ENCODE peak calls at places on chromosomes 11 and 22, in eight cellular contexts. E is tibial artery; F is ovary; K is A549; R is body of pancreas; V is RWPE1; O is HCT116; T is CD4-positive, alpha-beta T cell. G is an unnamed sample.

GRCh38 chr22:45318558-45319318 is 9.0 kb downstream of the FAM118A start:
- DNase-seq in E (no peak), F (no peak), K (no peak), R (no peak), V (no peak), O (no peak), T (peak), G (peak)

GRCh38 chr22:46089426-46090041 is 60.8 kb upstream of the PPARA start:
- DNase-seq in E (no peak), F (no peak), K (no peak), R (no peak), V (no peak), O (no peak), T (no peak), G (no peak)

GRCh38 chr11:125167954-125168821 is 3.6 kb downstream of the PKNOX2 start:
- DNase-seq in E (no peak), F (peak), K (no peak), R (peak), V (no peak), O (no peak), T (no peak), G (peak)

GRCh38 chr11:69263736-69264052 is 30.3 kb upstream of the MYEOV start:
- DNase-seq in E (no peak), F (no peak), K (no peak), R (no peak), V (no peak), O (no peak), T (no peak), G (no peak)

GRCh38 chr11:46122955-46123354 is 1.7 kb upstream of the PHF21A start:
- DNase-seq in E (no peak), F (no peak), K (no peak), R (no peak), V (no peak), O (no peak), T (no peak), G (peak)

GRCh38 chr11:69348414-69349235 is 54.7 kb downstream of the MYEOV start:
- DNase-seq in E (peak), F (no peak), K (no peak), R (no peak), V (no peak), O (no peak), T (no peak), G (no peak)

GRCh38 chr11:59756845-59757244 is 1.7 kb downstream of the STX3 start:
- DNase-seq in E (peak), F (no peak), K (peak), R (peak), V (peak), O (peak), T (no peak), G (no peak)

GRCh38 chr11:117169726-117170125 is 8.8 kb upstream of the SIDT2 start:
- DNase-seq in E (no peak), F (no peak), K (no peak), R (no peak), V (no peak), O (no peak), T (no peak), G (no peak)

GRCh38 chr22:46982635-46983034 is 220.2 kb downstream of the TBC1D22A start:
- DNase-seq in E (no peak), F (no peak), K (no peak), R (no peak), V (no peak), O (no peak), T (no peak), G (no peak)

GRCh38 chr11:95149659-95150294 is 60.1 kb downstream of the ENDOD1 start:
- DNase-seq in E (no peak), F (no peak), K (no peak), R (peak), V (peak), O (peak), T (no peak), G (no peak)

GRCh38 chr22:48739348-48740085 is 1088.2 kb downstream of the BRD1 start:
- DNase-seq in E (peak), F (no peak), K (no peak), R (no peak), V (no peak), O (no peak), T (no peak), G (no peak)

GRCh38 chr11:55920537-55920936 is 6.2 kb upstream of the OR5W2 start:
- DNase-seq in E (no peak), F (no peak), K (no peak), R (no peak), V (no peak), O (no peak), T (no peak), G (no peak)

GRCh38 chr11:21658654-21659193 is 534.2 kb upstream of the ANO5 start:
- DNase-seq in E (no peak), F (no peak), K (no peak), R (no peak), V (no peak), O (no peak), T (no peak), G (no peak)

GRCh38 chr11:74288161-74288560 is 23.3 kb downstream of the P4HA3 start:
- DNase-seq in E (no peak), F (no peak), K (peak), R (peak), V (peak), O (no peak), T (no peak), G (peak)

GRCh38 chr11:74820763-74821162 is 72.1 kb downstream of the RNF169 start:
- DNase-seq in E (no peak), F (no peak), K (no peak), R (no peak), V (peak), O (no peak), T (no peak), G (peak)

GRCh38 chr11:17638311-17638710 is 81.1 kb upstream of the MYOD1 start:
- DNase-seq in E (no peak), F (no peak), K (no peak), R (no peak), V (no peak), O (no peak), T (no peak), G (no peak)

GRCh38 chr11:32809313-32809712 is 14.9 kb upstream of the CCDC73 start:
- DNase-seq in E (no peak), F (peak), K (peak), R (peak), V (peak), O (peak), T (peak), G (peak)

GRCh38 chr11:128448487-128448886 is 138.9 kb downstream of the ETS1 start:
- DNase-seq in E (no peak), F (no peak), K (peak), R (peak), V (peak), O (peak), T (no peak), G (no peak)

GRCh38 chr11:28521075-28521474 is 412.9 kb downstream of the METTL15 start:
- DNase-seq in E (no peak), F (no peak), K (no peak), R (no peak), V (peak), O (no peak), T (no peak), G (no peak)

GRCh38 chr11:19524171-19524671 is 188.4 kb upstream of the NAV2 start:
- DNase-seq in E (no peak), F (no peak), K (no peak), R (peak), V (no peak), O (no peak), T (no peak), G (peak)

GRCh38 chr11:124879229-124879998 is 14.2 kb downstream of the ROBO3 start:
- DNase-seq in E (peak), F (no peak), K (no peak), R (no peak), V (no peak), O (no peak), T (no peak), G (no peak)

GRCh38 chr11:127056338-127056971 is 55.9 kb upstream of the KIRREL3 start:
- DNase-seq in E (no peak), F (no peak), K (no peak), R (no peak), V (no peak), O (no peak), T (no peak), G (no peak)

GRCh38 chr11:118176400-118177134 is at the start of gene SCN2B:
- DNase-seq in E (no peak), F (no peak), K (no peak), R (no peak), V (peak), O (no peak), T (no peak), G (peak)

GRCh38 chr11:113675565-113675964 is 30.5 kb downstream of the TMPRSS5 start:
- DNase-seq in E (no peak), F (no peak), K (no peak), R (no peak), V (no peak), O (no peak), T (no peak), G (no peak)

GRCh38 chr11:17541330-17541885 is 2.8 kb downstream of the USH1C start:
- DNase-seq in E (peak), F (no peak), K (no peak), R (no peak), V (peak), O (no peak), T (no peak), G (no peak)

GRCh38 chr22:38715176-38715764 is 9.5 kb downstream of the GTPBP1 start:
- DNase-seq in E (no peak), F (no peak), K (no peak), R (no peak), V (no peak), O (no peak), T (no peak), G (no peak)

GRCh38 chr11:17777086-17777725 is 42.6 kb downstream of the KCNC1 start:
- DNase-seq in E (peak), F (no peak), K (no peak), R (no peak), V (no peak), O (no peak), T (no peak), G (no peak)

GRCh38 chr11:62461740-62462522 is 43.1 kb downstream of the SCGB1A1 start:
- DNase-seq in E (no peak), F (no peak), K (no peak), R (no peak), V (no peak), O (no peak), T (no peak), G (no peak)

GRCh38 chr11:48055292-48056132 is 75.2 kb downstream of the PTPRJ start:
- DNase-seq in E (no peak), F (no peak), K (no peak), R (peak), V (no peak), O (no peak), T (peak), G (no peak)

GRCh38 chr11:89176938-89177337 is 737 bp upstream of the TYR start:
- DNase-seq in E (no peak), F (no peak), K (no peak), R (no peak), V (no peak), O (no peak), T (no peak), G (no peak)

GRCh38 chr22:38850941-38851849 is 7.4 kb upstream of the NPTXR start:
- DNase-seq in E (no peak), F (no peak), K (peak), R (no peak), V (peak), O (peak), T (no peak), G (no peak)

GRCh38 chr22:21641417-21641794 is 696 bp upstream of the SDF2L1 start:
- DNase-seq in E (no peak), F (no peak), K (peak), R (peak), V (no peak), O (no peak), T (no peak), G (peak)

GRCh38 chr22:40479887-40480538 is 109.6 kb downstream of the SGSM3 start:
- DNase-seq in E (no peak), F (no peak), K (no peak), R (no peak), V (no peak), O (no peak), T (no peak), G (peak)

GRCh38 chr11:69431893-69432738 is 49.3 kb upstream of the LINC01488 start:
- DNase-seq in E (no peak), F (no peak), K (no peak), R (no peak), V (no peak), O (no peak), T (no peak), G (no peak)

GRCh38 chr11:15826826-15827225 is 529.5 kb downstream of the SOX6 start:
- DNase-seq in E (no peak), F (peak), K (peak), R (peak), V (peak), O (peak), T (no peak), G (peak)

GRCh38 chr11:111707691-111708067 is 58.5 kb downstream of the PPP2R1B start:
- DNase-seq in E (no peak), F (no peak), K (no peak), R (no peak), V (no peak), O (no peak), T (no peak), G (no peak)
- H3K27ac ChIP-seq in E (no peak), F (no peak), K (no peak), R (peak), V (no peak), O (no peak), T (no peak), G (no peak)

GRCh38 chr11:1567721-1568100 is 4.4 kb downstream of the DUSP8 start:
- DNase-seq in E (no peak), F (no peak), K (no peak), R (no peak), V (no peak), O (no peak), T (no peak), G (no peak)

GRCh38 chr11:1567052-1567720 is 4.9 kb downstream of the DUSP8 start:
- DNase-seq in E (no peak), F (no peak), K (no peak), R (no peak), V (no peak), O (no peak), T (no peak), G (no peak)

GRCh38 chr11:1565173-1565903 is 6.7 kb downstream of the DUSP8 start:
- DNase-seq in E (no peak), F (no peak), K (no peak), R (no peak), V (no peak), O (no peak), T (no peak), G (no peak)

GRCh38 chr11:1565904-1566247 is 6.2 kb downstream of the DUSP8 start:
- DNase-seq in E (no peak), F (no peak), K (no peak), R (no peak), V (no peak), O (no peak), T (no peak), G (no peak)

DNA sequence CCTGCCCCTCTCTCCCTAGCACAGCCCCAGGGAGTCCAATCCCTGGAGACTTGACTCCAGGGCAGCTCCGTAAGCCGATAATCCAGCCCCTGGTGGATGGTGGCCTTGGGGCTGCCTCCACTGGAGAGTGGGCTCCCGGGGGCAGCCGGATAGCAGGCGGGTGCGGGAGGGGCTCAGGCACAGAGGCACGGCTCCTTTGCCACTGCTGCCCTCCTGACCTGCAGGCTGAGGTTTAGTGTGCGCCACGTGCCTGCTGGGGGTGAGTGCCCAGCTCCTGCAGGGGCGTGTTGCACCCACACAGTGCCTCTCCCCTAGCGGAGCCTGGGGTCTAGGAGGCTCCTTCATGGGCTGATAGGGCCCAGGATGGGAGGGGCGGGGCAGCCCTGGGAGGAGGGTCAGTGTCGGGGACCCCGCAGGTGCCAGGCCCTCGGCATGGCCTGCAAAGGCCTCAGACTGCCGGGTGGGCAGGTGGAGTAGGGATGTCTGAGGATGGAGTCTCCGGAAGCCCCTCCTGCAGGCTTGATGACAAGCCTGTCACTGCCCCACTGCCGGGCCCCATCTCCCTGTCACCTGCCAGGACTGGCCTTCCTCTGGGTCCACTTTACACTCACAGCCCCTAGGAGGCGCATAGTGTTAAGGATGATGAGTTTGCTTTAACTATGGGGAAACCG is 5.6 kb downstream of the DUSP8 start:
- DNase-seq in E (no peak), F (no peak), K (no peak), R (no peak), V (no peak), O (no peak), T (no peak), G (no peak)
- TF ChIP-seq CTCF in E (no peak), F (no peak), K (peak), R (no peak), V (no peak), O (peak), T (no peak), G (no peak)

GRCh38 chr22:19853058-19853878 is 1.4 kb downstream of the GNB1L start:
- DNase-seq in E (no peak), F (no peak), K (no peak), R (no peak), V (no peak), O (no peak), T (no peak), G (no peak)
- H3K27ac ChIP-seq in E (peak), F (no peak), K (peak), R (peak), V (peak), O (peak), T (peak), G (peak)

GRCh38 chr11:67606477-67607295 is at the start of gene NDUFV1:
- DNase-seq in E (peak), F (peak), K (peak), R (peak), V (peak), O (peak), T (peak), G (peak)
- TF ChIP-seq CTCF in E (peak), F (peak), K (peak), R (peak), V (peak), O (no peak), T (peak), G (peak)

DNA sequence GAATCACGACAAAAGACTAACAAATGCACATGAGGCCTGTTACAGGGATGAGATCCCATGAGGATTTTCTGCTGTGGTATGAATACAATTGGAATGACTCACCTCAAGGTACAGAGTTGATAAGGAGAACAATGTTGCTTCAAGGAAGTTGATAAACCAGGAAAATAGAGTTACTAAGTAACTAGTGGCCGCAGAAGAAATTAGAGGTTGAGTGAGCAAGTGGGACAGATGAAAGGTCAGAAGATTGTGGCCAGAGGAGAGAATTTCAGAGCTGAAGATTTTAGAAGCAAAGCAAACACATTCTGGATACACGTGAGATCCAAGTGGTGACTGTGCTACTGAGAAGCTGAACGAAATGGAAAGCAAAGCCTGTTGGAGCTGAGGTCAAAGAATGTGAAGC is 67.8 kb downstream of the CYB5R2 start:
- DNase-seq in E (no peak), F (no peak), K (peak), R (peak), V (peak), O (peak), T (no peak), G (no peak)
- H3K27ac ChIP-seq in E (no peak), F (no peak), K (peak), R (peak), V (no peak), O (peak), T (no peak), G (no peak)

GRCh38 chr11:35169754-35170153 is 30.8 kb downstream of the CD44 start:
- DNase-seq in E (no peak), F (no peak), K (no peak), R (no peak), V (no peak), O (no peak), T (no peak), G (no peak)
- TF ChIP-seq CTCF in E (no peak), F (no peak), K (no peak), R (no peak), V (no peak), O (no peak), T (no peak), G (no peak)

GRCh38 chr11:83540112-83540675 is 254.0 kb upstream of the CCDC90B start:
- DNase-seq in E (no peak), F (no peak), K (no peak), R (no peak), V (no peak), O (no peak), T (no peak), G (no peak)
- H3K27ac ChIP-seq in E (no peak), F (no peak), K (no peak), R (no peak), V (no peak), O (no peak), T (no peak), G (no peak)

DNA sequence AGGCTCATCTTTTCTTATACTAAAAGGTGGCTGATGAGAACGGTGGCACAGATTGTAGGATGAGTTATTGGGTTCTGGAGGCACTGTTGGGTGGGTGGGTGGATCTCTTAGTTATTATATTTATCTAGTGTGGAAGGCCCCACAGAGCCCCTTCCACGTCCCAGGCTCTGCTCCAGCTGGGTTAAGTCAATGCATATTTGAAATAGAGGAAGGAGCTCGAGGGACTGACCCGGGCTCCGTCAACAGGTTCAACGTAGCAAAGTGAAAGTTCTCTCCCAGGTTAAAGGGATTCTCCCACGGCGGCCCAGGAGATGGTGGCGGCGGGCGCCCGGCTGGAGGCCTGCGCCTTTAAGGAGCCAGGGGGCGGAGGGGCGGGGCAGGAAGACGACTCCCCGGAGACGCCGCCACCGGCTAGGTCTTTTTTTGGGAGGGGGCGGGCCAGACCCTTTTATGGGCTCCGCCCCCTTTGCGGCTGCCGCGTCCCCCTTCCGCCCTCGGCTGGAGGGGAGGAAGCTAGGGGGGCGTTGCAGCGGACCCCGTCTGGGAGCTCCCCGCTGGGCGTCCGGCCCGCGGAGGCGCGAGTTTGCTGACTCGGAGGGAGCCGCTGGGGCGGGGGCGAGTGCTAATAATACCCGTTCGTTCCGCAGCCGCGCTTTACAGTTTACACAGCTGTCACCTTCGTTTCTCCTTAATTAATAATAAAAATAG is 1.5 kb upstream of the INPPL1 start:
- DNase-seq in E (peak), F (peak), K (peak), R (peak), V (peak), O (peak), T (peak), G (peak)
- TF ChIP-seq CTCF in E (peak), F (peak), K (no peak), R (peak), V (no peak), O (no peak), T (peak), G (peak)